ENCODE peak calls at places on chromosomes 2 and 18, in seven cellular contexts. T, I, Y, F, A, K and M are unnamed samples.

GRCh38 chr2:106941372-106941993 is 55.5 kb upstream of the ST6GAL2 start:
- DNase-seq in T (no peak), I (no peak), A (no peak), F (no peak), Y (no peak), K (no peak), M (no peak)

GRCh38 chr18:79483971-79484491 is 88.3 kb downstream of the NFATC1 start:
- DNase-seq in F (no peak), T (no peak), K (peak; percentile 48), I (peak; percentile 18), Y (no peak), A (no peak), M (no peak)

GRCh38 chr2:152715854-152716428 is 1.3 kb downstream of the PRPF40A start:
- DNase-seq in Y (no peak), F (no peak), K (no peak), A (peak; percentile 37), T (peak; percentile 12), I (no peak), M (no peak)

GRCh38 chr2:230938516-230939065 is 13.5 kb upstream of the GPR55 start:
- DNase-seq in Y (no peak), I (no peak), A (no peak), K (no peak), F (no peak), T (no peak), M (no peak)

GRCh38 chr2:161228511-161229240 is 68.4 kb downstream of the TANK start:
- DNase-seq in A (no peak), Y (peak; percentile 6), K (no peak), T (no peak), I (no peak), F (no peak), M (no peak)

GRCh38 chr2:50395510-50396300 is 636.2 kb downstream of the NRXN1 start:
- DNase-seq in F (no peak), A (no peak), K (no peak), Y (no peak), I (no peak), T (no peak), M (no peak)

GRCh38 chr2:98839292-98839691 is 96.7 kb downstream of the CRACDL start:
- DNase-seq in K (no peak), I (no peak), A (no peak), T (no peak), Y (peak; percentile 23), F (no peak), M (no peak)

GRCh38 chr2:11056614-11057013 is 98.7 kb upstream of the SLC66A3 start:
- DNase-seq in A (peak; percentile 42), I (no peak), F (no peak), Y (peak; percentile 97), K (no peak), T (no peak), M (no peak)

GRCh38 chr2:25979006-25979405 is 3.3 kb downstream of the KIF3C start:
- DNase-seq in A (no peak), K (no peak), F (no peak), T (no peak), Y (no peak), I (no peak), M (no peak)

GRCh38 chr2:240393831-240394410 is 41.5 kb upstream of the GPC1 start:
- DNase-seq in Y (peak; percentile 39), T (no peak), I (peak; percentile 34), A (no peak), K (peak; percentile 51), F (peak; percentile 7), M (peak; percentile 6)

GRCh38 chr18:43067570-43067969 is 47.9 kb downstream of the RIT2 start:
- DNase-seq in Y (no peak), I (no peak), K (no peak), T (no peak), A (no peak), F (no peak), M (no peak)

GRCh38 chr18:35456181-35456850 is 41.4 kb downstream of the INO80C start:
- DNase-seq in Y (peak; percentile 52), K (no peak), T (no peak), F (no peak), I (peak; percentile 64), A (no peak), M (peak; percentile 73)

GRCh38 chr2:214604861-214605260 is 194.0 kb downstream of the VWC2L start:
- DNase-seq in F (no peak), A (no peak), Y (peak; percentile 90), T (no peak), I (no peak), K (no peak), M (no peak)

GRCh38 chr2:96321230-96322103 is 3.6 kb upstream of the ITPRIPL1 start:
- DNase-seq in I (peak; percentile 62), F (peak; percentile 41), T (peak; percentile 47), Y (no peak), K (peak; percentile 79), A (peak; percentile 88), M (peak; percentile 29)

GRCh38 chr2:75310915-75311314 is 111.6 kb upstream of the TACR1 start:
- DNase-seq in K (no peak), T (no peak), F (no peak), Y (no peak), A (no peak), I (no peak), M (no peak)

GRCh38 chr2:110167326-110167955 is 37.4 kb downstream of the NPHP1 start:
- DNase-seq in A (no peak), T (no peak), K (no peak), I (no peak), Y (peak; percentile 40), F (no peak), M (no peak)

GRCh38 chr2:110170102-110170501 is 34.7 kb downstream of the NPHP1 start:
- DNase-seq in K (no peak), F (no peak), I (no peak), Y (no peak), T (no peak), A (no peak), M (no peak)

DNA sequence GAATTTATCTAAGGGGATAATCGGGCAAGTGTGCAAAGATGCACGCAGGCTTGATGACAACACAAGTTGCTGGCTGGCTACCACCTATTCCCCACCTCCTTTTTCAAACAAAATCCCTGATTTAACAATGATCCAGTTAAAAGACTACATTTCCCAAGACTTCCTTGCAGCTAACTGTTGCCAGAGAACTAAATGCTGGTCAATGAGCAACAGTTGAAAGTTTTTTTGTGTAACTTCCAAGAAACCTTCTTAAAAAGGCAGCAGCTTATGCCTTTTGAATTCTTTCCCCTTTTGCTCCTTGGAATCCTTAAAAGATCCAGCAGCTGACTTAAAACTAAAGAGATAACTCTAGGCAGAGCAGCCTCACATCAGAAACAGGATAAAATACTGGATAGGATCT is 38.6 kb downstream of the NPHP1 start:
- DNase-seq in I (no peak), T (no peak), A (no peak), Y (peak; percentile 15), K (no peak), F (no peak), M (no peak)
- TF ChIP-seq CTCF in I (no peak), T (no peak), A (no peak), Y (no peak), K (no peak), F (no peak), M (no peak)

DNA sequence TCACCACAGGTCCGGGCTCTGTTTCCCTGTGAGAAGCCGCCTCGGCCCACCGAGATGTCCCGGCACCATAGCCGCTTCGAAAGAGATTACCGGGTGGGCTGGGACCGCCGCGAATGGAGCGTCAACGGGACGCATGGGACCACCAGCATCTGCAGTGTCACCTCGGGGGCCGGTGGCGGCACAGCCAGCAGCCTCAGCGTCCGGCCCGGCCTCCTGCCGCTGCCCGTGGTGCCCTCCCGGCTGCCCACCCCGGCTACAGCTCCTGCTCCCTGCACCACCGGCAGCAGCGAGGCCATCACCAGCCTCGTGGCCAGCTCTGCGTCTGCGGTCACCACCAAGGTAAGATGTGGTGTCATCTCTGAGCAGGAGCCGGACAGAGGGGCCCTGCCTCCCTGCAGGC is 177.2 kb downstream of the KLHL29 start:
- DNase-seq in A (no peak), K (no peak), F (no peak), Y (no peak), T (no peak), I (no peak), M (no peak)
- H3K4me1 ChIP-seq in A (peaks cover 47% of the 10 kb centered on the region), K (peaks cover 6% of the 10 kb centered on the region), F (peaks cover 36% of the 10 kb centered on the region), Y (peaks cover 11% of the 10 kb centered on the region), T (no peaks in the 10 kb centered on the region), I (no peaks in the 10 kb centered on the region), M (peaks cover 43% of the 10 kb centered on the region)

DNA sequence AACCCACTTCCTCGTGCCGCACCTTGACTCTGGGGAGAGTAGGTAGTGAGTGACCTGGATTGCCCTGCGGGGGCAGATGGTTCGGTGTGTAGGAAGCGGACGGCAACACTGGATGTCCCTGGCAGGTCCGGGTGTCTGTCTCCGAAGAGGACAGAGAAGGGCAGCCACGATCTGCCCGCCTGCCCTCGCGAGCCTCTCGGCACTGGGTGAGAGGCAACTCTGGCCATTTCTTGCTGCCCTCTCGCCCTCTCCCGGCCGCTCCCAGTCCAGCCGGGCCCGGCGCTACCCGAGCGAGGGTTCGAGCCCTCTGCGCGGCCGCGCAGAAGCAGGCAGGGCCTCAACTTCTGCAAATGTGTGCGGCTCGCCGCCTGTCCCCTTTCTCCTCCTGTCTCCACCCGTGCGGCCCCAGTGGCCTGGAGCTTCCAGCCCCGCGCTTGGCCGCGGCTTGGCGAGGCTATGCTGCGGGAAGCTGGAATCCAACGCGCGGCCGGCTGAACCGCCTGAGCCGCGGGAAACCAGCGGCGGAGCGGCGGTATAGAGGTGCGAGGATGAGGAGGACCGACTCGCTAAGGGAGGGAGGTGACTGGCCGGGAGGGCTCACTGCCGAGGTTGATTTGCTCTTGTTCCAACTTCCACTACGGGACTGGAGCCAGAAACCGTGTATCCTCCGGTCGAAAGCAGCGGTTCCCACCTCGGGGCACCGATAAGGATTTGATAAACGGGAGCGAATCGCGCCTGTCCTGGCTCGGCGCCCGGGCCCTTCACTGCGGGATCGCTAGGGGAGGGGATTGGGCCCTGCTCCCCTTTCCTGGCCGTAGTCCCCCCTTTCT is 1.5 kb downstream of the EPAS1 start:
- DNase-seq in K (peak; percentile 85), F (peak; percentile 55), T (peak; percentile 51), Y (peak; percentile 36), A (peak; percentile 88), I (peak; percentile 76), M (peak; percentile 78)
- TF ChIP-seq CTCF in K (peak; percentile 33), F (peak; percentile 22), T (peak; percentile 38), Y (no peak), A (peak; percentile 53), I (peak; percentile 27), M (no peak)

DNA sequence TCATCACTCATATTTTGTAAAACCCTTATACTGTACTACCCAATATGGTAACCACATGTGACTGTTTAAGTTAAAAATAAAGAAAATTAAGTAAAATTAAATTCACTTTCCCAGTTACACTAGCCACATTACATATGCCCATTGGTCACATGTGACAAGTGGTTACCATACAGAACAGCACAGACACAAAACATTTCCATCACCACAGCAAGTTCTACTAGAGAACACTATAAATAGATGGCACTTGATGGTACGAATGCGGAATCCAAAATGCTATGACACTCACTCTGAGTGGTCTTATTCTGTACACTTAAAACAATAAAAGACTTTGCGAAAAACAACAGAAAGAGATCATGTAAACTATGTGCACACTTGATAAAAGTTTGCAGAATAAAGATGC is 202.2 kb downstream of the PDE1A start:
- DNase-seq in Y (no peak), A (no peak), I (no peak), T (no peak), F (no peak), K (no peak), M (no peak)
- H3K4me1 ChIP-seq in Y (peaks cover 5% of the 10 kb centered on the region), A (no peaks in the 10 kb centered on the region), I (no peaks in the 10 kb centered on the region), T (peaks cover 13% of the 10 kb centered on the region), F (no peaks in the 10 kb centered on the region), K (no peaks in the 10 kb centered on the region), M (no peaks in the 10 kb centered on the region)

DNA sequence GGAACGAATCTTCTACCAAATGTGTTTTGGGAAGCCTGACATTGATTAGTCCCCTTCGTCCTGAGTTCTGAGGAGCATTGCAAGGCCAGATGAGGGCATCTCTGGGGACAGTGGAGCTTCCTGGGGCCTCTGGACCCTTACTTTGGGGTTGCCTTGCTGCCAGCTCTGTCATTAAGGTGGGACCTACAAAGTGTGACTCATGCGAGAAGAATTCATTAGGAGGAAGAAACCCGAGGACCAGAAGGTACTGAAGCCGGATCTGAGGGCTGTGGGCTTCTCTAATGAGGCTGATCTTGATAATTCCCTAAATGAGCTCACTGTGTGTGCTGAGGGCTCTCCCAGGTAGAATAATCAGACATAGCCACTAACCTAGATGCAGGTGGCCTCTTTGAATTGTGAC is 700 bp upstream of the SCYGR2 start:
- DNase-seq in I (no peak), A (no peak), Y (peak; percentile 8), K (no peak), T (no peak), F (no peak), M (no peak)
- TF ChIP-seq CTCF in I (no peak), A (no peak), Y (no peak), K (no peak), T (no peak), F (no peak), M (no peak)